ENCODE peak calls at places on chromosome 4, in four cellular contexts. P, F, S and T are unnamed samples.

GRCh38 chr4:155543126-155543765 is 123.4 kb upstream of the GUCY1A1 start:
- DNase-seq in P (no peak), F (peak; percentile 59), S (peak; percentile 77), T (no peak)

GRCh38 chr4:10584042-10584441 is 100.5 kb downstream of the CLNK start:
- DNase-seq in P (no peak), F (peak; percentile 93), S (peak; percentile 3), T (no peak)

GRCh38 chr4:124708517-124709300 is 3.8 kb downstream of the ANKRD50 start:
- DNase-seq in P (no peak), F (peak; percentile 68), S (no peak), T (no peak)

GRCh38 chr4:136283973-136284372 is 1248.3 kb downstream of the PCDH18 start:
- DNase-seq in P (no peak), F (no peak), S (no peak), T (no peak)

GRCh38 chr4:125433453-125433852 is 118.7 kb downstream of the FAT4 start:
- DNase-seq in P (no peak), F (peak; percentile 94), S (no peak), T (no peak)

GRCh38 chr4:121353213-121353612 is 27.6 kb downstream of the QRFPR start:
- DNase-seq in P (no peak), F (peak; percentile 18), S (no peak), T (no peak)

GRCh38 chr4:151658959-151659593 is 101.7 kb downstream of the GATB start:
- DNase-seq in P (peak; percentile 44), F (peak; percentile 55), S (no peak), T (no peak)

GRCh38 chr4:16993966-16994840 is 95.8 kb upstream of the LDB2 start:
- DNase-seq in P (no peak), F (no peak), S (no peak), T (no peak)

GRCh38 chr4:8817081-8817812 is 54.4 kb downstream of the HMX1 start:
- DNase-seq in P (no peak), F (no peak), S (no peak), T (no peak)

GRCh38 chr4:83552924-83553323 is 17.0 kb downstream of the GPAT3 start:
- DNase-seq in P (no peak), F (peak; percentile 89), S (peak; percentile 77), T (no peak)

GRCh38 chr4:86129546-86129945 is 230.3 kb downstream of the MAPK10 start:
- DNase-seq in P (no peak), F (no peak), S (no peak), T (no peak)

GRCh38 chr4:150501983-150502382 is 80.0 kb upstream of the MAB21L2 start:
- DNase-seq in P (no peak), F (peak; percentile 25), S (no peak), T (no peak)

GRCh38 chr4:39702716-39703115 is 4.8 kb downstream of the UBE2K start:
- DNase-seq in P (no peak), F (no peak), S (no peak), T (no peak)

GRCh38 chr4:23484689-23485088 is 405.2 kb downstream of the PPARGC1A start:
- DNase-seq in P (no peak), F (peak; percentile 1), S (peak; percentile 13), T (no peak)

GRCh38 chr4:91914176-91914804 is 389.5 kb upstream of the GRID2 start:
- DNase-seq in P (no peak), F (no peak), S (peak; percentile 29), T (no peak)

GRCh38 chr4:20391224-20391623 is 139.5 kb downstream of the SLIT2 start:
- DNase-seq in P (no peak), F (peak; percentile 62), S (no peak), T (no peak)

GRCh38 chr4:71261001-71261400 is 77.8 kb upstream of the SLC4A4 start:
- DNase-seq in P (no peak), F (no peak), S (no peak), T (no peak)

GRCh38 chr4:169099775-169100180 is 89.7 kb upstream of the CBR4 start:
- DNase-seq in P (no peak), F (peak; percentile 79), S (no peak), T (no peak)

GRCh38 chr4:56086561-56086960 is 137.8 kb downstream of the CEP135 start:
- DNase-seq in P (no peak), F (no peak), S (no peak), T (no peak)

GRCh38 chr4:152079543-152080293 is 318.9 kb upstream of the GATB start:
- DNase-seq in P (peak; percentile 17), F (no peak), S (no peak), T (no peak)

GRCh38 chr4:110614981-110615365 is 7.9 kb downstream of the PITX2 start:
- DNase-seq in P (no peak), F (no peak), S (no peak), T (no peak)

GRCh38 chr4:7252051-7252450 is 59.7 kb downstream of the SORCS2 start:
- DNase-seq in P (no peak), F (no peak), S (no peak), T (no peak)

GRCh38 chr4:42302348-42302747 is 94.9 kb upstream of the SHISA3 start:
- DNase-seq in P (peak; percentile 42), F (no peak), S (peak; percentile 64), T (no peak)
- TF ChIP-seq CTCF in P (peak; percentile 65), F (no peak), S (peak; percentile 50), T (no peak)

GRCh38 chr4:26110493-26110892 is 196.5 kb downstream of the SMIM20 start:
- DNase-seq in P (no peak), F (no peak), S (peak; percentile 59), T (no peak)

GRCh38 chr4:26104056-26104685 is 190.2 kb downstream of the SMIM20 start:
- DNase-seq in P (no peak), F (no peak), S (no peak), T (no peak)

GRCh38 chr4:26108024-26108423 is 194.0 kb downstream of the SMIM20 start:
- DNase-seq in P (no peak), F (no peak), S (no peak), T (no peak)

GRCh38 chr4:26105815-26106699 is 192.0 kb downstream of the SMIM20 start:
- DNase-seq in P (no peak), F (peak; percentile 67), S (peak; percentile 65), T (no peak)

GRCh38 chr4:26105372-26105771 is 191.4 kb downstream of the SMIM20 start:
- DNase-seq in P (no peak), F (no peak), S (peak; percentile 25), T (no peak)
- H3K4me2 ChIP-seq in P (no peak overlapping the region), F (no peak overlapping the region), S (peak overlapping the region; percentile 22), T (no peak overlapping the region)

GRCh38 chr4:98627477-98627876 is 30.9 kb downstream of the TSPAN5 start:
- DNase-seq in P (no peak), F (no peak), S (no peak), T (no peak)
- H3K27ac ChIP-seq in P (no peak overlapping the region), F (peak overlapping the region; percentile 86), S (peak overlapping the region; percentile 96), T (peak overlapping the region; percentile 85)

DNA sequence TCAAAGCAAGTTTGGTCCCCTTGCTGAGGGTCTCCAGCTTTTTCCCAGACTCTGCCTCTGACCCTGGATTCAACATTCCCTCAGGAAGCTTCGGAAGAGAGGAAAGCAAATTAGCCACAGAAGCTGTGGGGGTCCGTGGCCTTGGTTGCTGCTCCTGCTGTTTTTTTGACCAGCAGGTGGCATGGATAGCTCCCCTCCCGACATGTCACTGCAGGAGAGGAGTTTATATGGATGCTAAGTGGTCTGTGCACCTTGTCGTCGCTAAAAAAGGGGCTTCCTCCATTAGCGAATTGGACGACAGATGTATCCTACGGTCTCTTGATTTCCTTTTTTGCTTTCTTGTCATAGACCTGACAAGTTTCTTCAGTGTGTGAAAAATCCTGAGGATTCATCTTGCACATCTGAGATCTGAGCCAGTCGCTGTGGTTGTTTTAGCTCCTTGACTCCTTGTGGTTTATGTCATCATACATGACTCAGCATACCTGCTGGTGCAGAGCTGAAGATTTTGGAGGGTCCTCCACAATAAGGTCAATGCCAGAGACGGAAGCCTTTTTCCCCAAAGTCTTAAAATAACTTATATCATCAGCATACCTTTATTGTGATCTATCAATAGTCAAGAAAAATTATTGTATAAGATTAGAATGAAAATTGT is 70.2 kb downstream of the CD38 start:
- DNase-seq in P (no peak), F (peak; percentile 11), S (peak; percentile 25), T (no peak)
- TF ChIP-seq CTCF in P (peak; percentile 17), F (no peak), S (peak; percentile 61), T (peak; percentile 41)

GRCh38 chr4:106546380-106546779 is 177.8 kb upstream of the GIMD1 start:
- DNase-seq in P (no peak), F (no peak), S (no peak), T (no peak)

GRCh38 chr4:106541253-106541652 is 172.7 kb upstream of the GIMD1 start:
- DNase-seq in P (no peak), F (peak; percentile 67), S (peak; percentile 55), T (no peak)
- H3K4me2 ChIP-seq in P (no peak overlapping the region), F (peak overlapping the region; percentile 74), S (peak overlapping the region; percentile 49), T (peak overlapping the region; percentile 18)

GRCh38 chr4:1242506-1243450 is 6.2 kb downstream of the CTBP1 start:
- DNase-seq in P (no peak), F (no peak), S (no peak), T (no peak)

GRCh38 chr4:1241936-1242505 is 6.9 kb downstream of the CTBP1 start:
- DNase-seq in P (no peak), F (no peak), S (no peak), T (no peak)

GRCh38 chr4:1239949-1240305 is 9.0 kb downstream of the CTBP1 start:
- DNase-seq in P (no peak), F (no peak), S (no peak), T (no peak)

GRCh38 chr4:1240721-1241465 is 8.0 kb downstream of the CTBP1 start:
- DNase-seq in P (no peak), F (no peak), S (no peak), T (no peak)

GRCh38 chr4:1241466-1241935 is 7.4 kb downstream of the CTBP1 start:
- DNase-seq in P (no peak), F (no peak), S (no peak), T (no peak)
- H3K27ac ChIP-seq in P (no peak overlapping the region), F (no peak overlapping the region), S (no peak overlapping the region), T (no peak overlapping the region)

GRCh38 chr4:108779958-108780357 is 17.1 kb upstream of the ETNPPL start:
- DNase-seq in P (no peak), F (no peak), S (no peak), T (no peak)

GRCh38 chr4:108772402-108772801 is 9.5 kb upstream of the ETNPPL start:
- DNase-seq in P (no peak), F (no peak), S (no peak), T (no peak)

GRCh38 chr4:108775921-108776320 is 13.1 kb upstream of the ETNPPL start:
- DNase-seq in P (no peak), F (no peak), S (no peak), T (no peak)

DNA sequence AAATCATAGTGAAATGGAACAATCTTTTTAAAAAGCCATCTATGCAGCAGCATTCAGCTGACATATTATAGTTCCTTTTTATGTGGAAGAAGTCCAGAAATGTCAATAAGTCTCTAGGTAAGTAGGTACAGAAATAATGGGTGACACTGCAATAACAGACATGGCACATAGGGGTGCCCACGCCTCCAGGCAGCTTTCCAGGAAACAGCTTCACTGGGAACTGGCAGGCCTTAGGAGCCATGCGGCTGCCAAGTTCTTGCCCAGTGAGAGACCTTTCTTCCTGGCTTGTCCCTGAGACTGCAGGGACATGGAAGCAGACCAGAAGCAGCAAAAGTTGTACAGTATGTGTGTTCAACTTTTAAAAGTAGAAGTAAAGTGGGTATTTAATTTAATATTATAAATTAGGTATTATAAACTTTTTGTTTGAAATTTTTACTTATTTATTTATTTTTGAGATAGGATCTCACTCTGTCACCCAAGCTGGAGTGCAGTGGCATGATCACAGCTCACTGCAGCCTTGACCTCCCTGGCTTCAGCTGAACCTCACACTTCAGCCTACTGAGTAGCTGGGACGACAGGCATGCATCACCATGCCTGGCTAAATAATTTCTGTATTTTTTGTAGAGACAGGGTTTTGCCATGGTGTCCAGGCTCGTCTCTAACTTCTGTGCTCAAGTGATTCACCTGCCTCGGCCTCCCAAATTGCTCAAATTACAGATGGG is 12.1 kb upstream of the ETNPPL start:
- DNase-seq in P (no peak), F (no peak), S (no peak), T (no peak)
- TF ChIP-seq CTCF in P (no peak), F (no peak), S (no peak), T (no peak)

GRCh38 chr4:167020410-167020809 is 213.9 kb downstream of the SPOCK3 start:
- DNase-seq in P (peak; percentile 4), F (no peak), S (peak; percentile 13), T (no peak)
- H3K4me2 ChIP-seq in P (no peak overlapping the region), F (no peak overlapping the region), S (no peak overlapping the region), T (no peak overlapping the region)